ENCODE peak calls at places on chromosomes 7 and 10, in six cellular contexts. One of them, this sample, is unnamed.

GRCh38 chr10:86963341-86963919 is 4.9 kb upstream of the ADIRF start:
- DNase-seq in NAMALWA: no peak
- DNase-seq in CD4-positive, CD25-positive, alpha-beta regulatory T cell: no peak
- DNase-seq in substantia nigra: no peak
- DNase-seq in T-helper 9 cell: no peak
- DNase-seq in T-helper 17 cell: no peak
- DNase-seq in this sample: no peak

GRCh38 chr7:70893422-70893821 is 238.5 kb upstream of the GALNT17 start:
- DNase-seq in NAMALWA: no peak
- DNase-seq in CD4-positive, CD25-positive, alpha-beta regulatory T cell: no peak
- DNase-seq in substantia nigra: no peak
- DNase-seq in T-helper 9 cell: no peak
- DNase-seq in T-helper 17 cell: no peak
- DNase-seq in this sample: no peak

GRCh38 chr10:33199731-33200130 is 134.7 kb downstream of the NRP1 start:
- DNase-seq in NAMALWA: no peak
- DNase-seq in CD4-positive, CD25-positive, alpha-beta regulatory T cell: no peak
- DNase-seq in substantia nigra: no peak
- DNase-seq in T-helper 9 cell: no peak
- DNase-seq in T-helper 17 cell: no peak
- DNase-seq in this sample: no peak

GRCh38 chr10:21526952-21527633 is 1.6 kb upstream of the SKIDA1 start:
- DNase-seq in NAMALWA: peak
- DNase-seq in CD4-positive, CD25-positive, alpha-beta regulatory T cell: peak
- DNase-seq in substantia nigra: peak
- DNase-seq in T-helper 9 cell: peak
- DNase-seq in T-helper 17 cell: peak
- DNase-seq in this sample: peak

GRCh38 chr7:141359740-141360413 is 191.3 kb upstream of the AGK start:
- DNase-seq in NAMALWA: no peak
- DNase-seq in CD4-positive, CD25-positive, alpha-beta regulatory T cell: no peak
- DNase-seq in substantia nigra: no peak
- DNase-seq in T-helper 9 cell: no peak
- DNase-seq in T-helper 17 cell: no peak
- DNase-seq in this sample: no peak

GRCh38 chr7:121531175-121532070 is 135.3 kb upstream of the FAM3C start:
- DNase-seq in NAMALWA: no peak
- DNase-seq in CD4-positive, CD25-positive, alpha-beta regulatory T cell: no peak
- DNase-seq in substantia nigra: no peak
- DNase-seq in T-helper 9 cell: no peak
- DNase-seq in T-helper 17 cell: no peak
- DNase-seq in this sample: no peak

GRCh38 chr10:120783901-120784300 is 67.3 kb upstream of the WDR11 start:
- DNase-seq in NAMALWA: no peak
- DNase-seq in CD4-positive, CD25-positive, alpha-beta regulatory T cell: no peak
- DNase-seq in substantia nigra: no peak
- DNase-seq in T-helper 9 cell: no peak
- DNase-seq in T-helper 17 cell: no peak
- DNase-seq in this sample: no peak

GRCh38 chr10:123301077-123301875 is 147.1 kb downstream of the BUB3 start:
- DNase-seq in NAMALWA: no peak
- DNase-seq in CD4-positive, CD25-positive, alpha-beta regulatory T cell: no peak
- DNase-seq in substantia nigra: no peak
- DNase-seq in T-helper 9 cell: no peak
- DNase-seq in T-helper 17 cell: no peak
- DNase-seq in this sample: no peak

GRCh38 chr10:88934900-88935672 is 17.5 kb downstream of the ACTA2 start:
- DNase-seq in NAMALWA: peak
- DNase-seq in CD4-positive, CD25-positive, alpha-beta regulatory T cell: peak
- DNase-seq in substantia nigra: peak
- DNase-seq in T-helper 9 cell: peak
- DNase-seq in T-helper 17 cell: peak
- DNase-seq in this sample: peak

GRCh38 chr7:38294926-38295325 is 21.5 kb upstream of the TARP start:
- DNase-seq in NAMALWA: no peak
- DNase-seq in CD4-positive, CD25-positive, alpha-beta regulatory T cell: no peak
- DNase-seq in substantia nigra: no peak
- DNase-seq in T-helper 9 cell: no peak
- DNase-seq in T-helper 17 cell: no peak
- DNase-seq in this sample: no peak

GRCh38 chr10:76432274-76433012 is 1001.0 kb downstream of the LRMDA start:
- DNase-seq in NAMALWA: no peak
- DNase-seq in CD4-positive, CD25-positive, alpha-beta regulatory T cell: no peak
- DNase-seq in substantia nigra: no peak
- DNase-seq in T-helper 9 cell: no peak
- DNase-seq in T-helper 17 cell: no peak
- DNase-seq in this sample: no peak

GRCh38 chr10:92087750-92088395 is 164.3 kb downstream of the BTAF1 start:
- DNase-seq in NAMALWA: peak
- DNase-seq in CD4-positive, CD25-positive, alpha-beta regulatory T cell: peak
- DNase-seq in substantia nigra: peak
- DNase-seq in T-helper 9 cell: peak
- DNase-seq in T-helper 17 cell: peak
- DNase-seq in this sample: peak

GRCh38 chr7:130719550-130719949 is 14.5 kb downstream of the KLF14 start:
- DNase-seq in NAMALWA: no peak
- DNase-seq in CD4-positive, CD25-positive, alpha-beta regulatory T cell: no peak
- DNase-seq in substantia nigra: no peak
- DNase-seq in T-helper 9 cell: no peak
- DNase-seq in T-helper 17 cell: no peak
- DNase-seq in this sample: no peak

GRCh38 chr10:86410542-86411124 is 44.0 kb upstream of the GRID1 start:
- DNase-seq in NAMALWA: no peak
- DNase-seq in CD4-positive, CD25-positive, alpha-beta regulatory T cell: no peak
- DNase-seq in substantia nigra: no peak
- DNase-seq in T-helper 9 cell: no peak
- DNase-seq in T-helper 17 cell: no peak
- DNase-seq in this sample: no peak

GRCh38 chr7:132355048-132355447 is 221.2 kb downstream of the PLXNA4 start:
- DNase-seq in NAMALWA: no peak
- DNase-seq in CD4-positive, CD25-positive, alpha-beta regulatory T cell: no peak
- DNase-seq in substantia nigra: no peak
- DNase-seq in T-helper 9 cell: no peak
- DNase-seq in T-helper 17 cell: no peak
- DNase-seq in this sample: no peak

This sample was measured in KG1.